ENCODE peak calls at places on chromosomes 7 and 10, in seven cellular contexts. A, F, K, P, E, D and C are unnamed samples.

GRCh38 chr10:131850490-131850880 is 50.3 kb upstream of the PPP2R2D start:
- DNase-seq in A (no peak), F (no peak), K (no peak), P (no peak), E (no peak), D (no peak), C (no peak)

GRCh38 chr10:62029401-62029800 is 127.9 kb downstream of the ARID5B start:
- DNase-seq in A (no peak), F (no peak), K (no peak), P (no peak), E (no peak), D (no peak), C (no peak)

GRCh38 chr7:152074673-152075072 is 49.2 kb downstream of the GALNT11 start:
- DNase-seq in A (no peak), F (no peak), K (no peak), P (peak), E (no peak), D (no peak), C (no peak)

GRCh38 chr7:71637578-71637977 is 505.6 kb downstream of the GALNT17 start:
- DNase-seq in A (no peak), F (peak), K (peak), P (no peak), E (no peak), D (peak), C (no peak)

GRCh38 chr10:117170244-117170643 is 27.0 kb upstream of the KCNK18 start:
- DNase-seq in A (no peak), F (no peak), K (no peak), P (no peak), E (no peak), D (no peak), C (no peak)

GRCh38 chr7:151349507-151349853 is 7.9 kb downstream of the NUB1 start:
- DNase-seq in A (no peak), F (peak), K (no peak), P (no peak), E (no peak), D (no peak), C (no peak)

GRCh38 chr10:69741252-69741651 is 60.5 kb upstream of the COL13A1 start:
- DNase-seq in A (no peak), F (no peak), K (no peak), P (no peak), E (no peak), D (no peak), C (no peak)

GRCh38 chr7:78165454-78165853 is 366.9 kb downstream of the PHTF2 start:
- DNase-seq in A (no peak), F (no peak), K (no peak), P (no peak), E (no peak), D (no peak), C (no peak)

GRCh38 chr10:86261470-86261869 is 105.1 kb downstream of the GRID1 start:
- DNase-seq in A (peak), F (no peak), K (no peak), P (no peak), E (no peak), D (no peak), C (no peak)

GRCh38 chr10:73954737-73955136 is 43.2 kb upstream of the VCL start:
- DNase-seq in A (no peak), F (no peak), K (no peak), P (no peak), E (no peak), D (no peak), C (no peak)

GRCh38 chr7:108815815-108816214 is 246.1 kb downstream of the DNAJB9 start:
- DNase-seq in A (peak), F (no peak), K (no peak), P (no peak), E (no peak), D (no peak), C (no peak)

GRCh38 chr10:50497758-50498157 is 126.0 kb downstream of the SGMS1 start:
- DNase-seq in A (no peak), F (peak), K (no peak), P (no peak), E (no peak), D (no peak), C (peak)

GRCh38 chr7:140618291-140618690 is 22.3 kb downstream of the DENND2A start:
- DNase-seq in A (no peak), F (no peak), K (no peak), P (no peak), E (no peak), D (no peak), C (no peak)

GRCh38 chr10:103540722-103541121 is 47.2 kb downstream of the NEURL1 start:
- DNase-seq in A (peak), F (no peak), K (no peak), P (no peak), E (no peak), D (no peak), C (no peak)

GRCh38 chr7:23347682-23348180 is 48.6 kb downstream of the MALSU1 start:
- DNase-seq in A (peak), F (peak), K (no peak), P (no peak), E (peak), D (no peak), C (no peak)

GRCh38 chr7:11699666-11700065 is 132.3 kb downstream of the THSD7A start:
- DNase-seq in A (no peak), F (no peak), K (no peak), P (no peak), E (no peak), D (no peak), C (no peak)

GRCh38 chr10:71998119-71998839 is 34.1 kb downstream of the CHST3 start:
- DNase-seq in A (no peak), F (peak), K (no peak), P (no peak), E (no peak), D (no peak), C (no peak)

GRCh38 chr7:81715984-81716588 is 53.8 kb downstream of the HGF start:
- DNase-seq in A (peak), F (peak), K (peak), P (peak), E (peak), D (peak), C (peak)

GRCh38 chr10:86411852-86412550 is 45.4 kb upstream of the GRID1 start:
- DNase-seq in A (no peak), F (no peak), K (no peak), P (no peak), E (no peak), D (no peak), C (no peak)

GRCh38 chr7:5773661-5774086 is 7.8 kb downstream of the RNF216 start:
- DNase-seq in A (no peak), F (peak), K (no peak), P (no peak), E (peak), D (no peak), C (peak)

GRCh38 chr10:79380125-79380917 is 33.1 kb downstream of the PPIF start:
- DNase-seq in A (peak), F (no peak), K (no peak), P (no peak), E (no peak), D (no peak), C (no peak)